ENCODE peak calls at places on chromosomes 5 and 9, in seven cellular contexts. K, O, Y, I, L, R and E are unnamed samples.

GRCh38 chr5:74040811-74041491 is 415.0 kb downstream of the ARHGEF28 start:
- DNase-seq in K (no peak), O (no peak), Y (no peak), I (no peak), L (no peak), R (no peak), E (no peak)

GRCh38 chr9:116099821-116100220 is 53.8 kb upstream of the PAPPA start:
- DNase-seq in K (peak; percentile 60), O (no peak), Y (no peak), I (no peak), L (no peak), R (peak; percentile 47), E (peak; percentile 80)

GRCh38 chr5:115831163-115831768 is 10.1 kb downstream of the ATG12 start:
- DNase-seq in K (peak; percentile 49), O (peak; percentile 24), Y (no peak), I (no peak), L (peak; percentile 51), R (peak; percentile 58), E (peak; percentile 71)

GRCh38 chr5:89968870-89969472 is 440.6 kb downstream of the CETN3 start:
- DNase-seq in K (no peak), O (no peak), Y (no peak), I (no peak), L (no peak), R (peak; percentile 30), E (no peak)

GRCh38 chr9:93893899-93894690 is 61.1 kb downstream of the BARX1 start:
- DNase-seq in K (no peak), O (no peak), Y (peak; percentile 16), I (no peak), L (no peak), R (no peak), E (no peak)

GRCh38 chr9:110065527-110065926 is 142.4 kb downstream of the C9orf152 start:
- DNase-seq in K (peak; percentile 66), O (no peak), Y (no peak), I (no peak), L (no peak), R (peak; percentile 90), E (no peak)

GRCh38 chr9:129278391-129279237 is 100.6 kb upstream of the IER5L start:
- DNase-seq in K (no peak), O (no peak), Y (peak; percentile 82), I (no peak), L (no peak), R (no peak), E (peak; percentile 81)

GRCh38 chr9:27749838-27750237 is 176.6 kb upstream of the C9orf72 start:
- DNase-seq in K (no peak), O (no peak), Y (peak; percentile 87), I (peak; percentile 69), L (peak; percentile 78), R (no peak), E (no peak)

GRCh38 chr9:36738318-36738975 is 165.8 kb downstream of the MELK start:
- DNase-seq in K (peak; percentile 61), O (no peak), Y (no peak), I (no peak), L (no peak), R (no peak), E (no peak)
- H3K27ac ChIP-seq in K (no peak overlapping the region), O (no peak overlapping the region), Y (no peak overlapping the region), I (no peak overlapping the region), L (no peak overlapping the region), R (no peak overlapping the region), E (no peak overlapping the region)

GRCh38 chr5:138922494-138922893 is 47.4 kb upstream of the LRRTM2 start:
- DNase-seq in K (no peak), O (no peak), Y (no peak), I (no peak), L (no peak), R (no peak), E (no peak)
- H3K23ac ChIP-seq in K (no peak overlapping the region), O (no peak overlapping the region), Y (no peak overlapping the region), I (no peak overlapping the region), L (no peak overlapping the region), R (no peak overlapping the region), E (no peak overlapping the region)

DNA sequence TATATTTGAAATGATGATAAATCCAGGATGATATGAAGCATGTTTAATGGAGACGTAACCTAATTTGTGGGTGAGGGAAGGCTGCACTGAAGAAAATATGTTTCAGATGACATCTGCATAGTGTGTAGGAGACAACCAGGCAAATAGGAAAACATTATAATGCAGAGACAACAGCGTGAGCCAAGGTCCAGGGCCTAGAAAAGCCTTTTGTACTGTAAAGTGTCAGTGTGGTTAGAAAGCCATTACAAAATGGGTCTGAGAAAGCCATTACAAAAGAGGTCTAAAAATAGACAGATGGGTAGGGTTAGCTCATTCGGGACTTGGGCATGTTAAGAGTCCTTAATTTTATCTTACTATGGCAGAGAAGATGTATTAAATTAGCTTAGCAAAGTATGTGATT is 14.9 kb upstream of the GABRG2 start:
- DNase-seq in K (no peak), O (no peak), Y (no peak), I (no peak), L (no peak), R (no peak), E (no peak)
- H3K27me3 ChIP-seq in K (no peaks in the 10 kb centered on the region), O (no peaks in the 10 kb centered on the region), Y (no peaks in the 10 kb centered on the region), I (no peaks in the 10 kb centered on the region), L (no peaks in the 10 kb centered on the region), R (no peaks in the 10 kb centered on the region), E (no peaks in the 10 kb centered on the region)

DNA sequence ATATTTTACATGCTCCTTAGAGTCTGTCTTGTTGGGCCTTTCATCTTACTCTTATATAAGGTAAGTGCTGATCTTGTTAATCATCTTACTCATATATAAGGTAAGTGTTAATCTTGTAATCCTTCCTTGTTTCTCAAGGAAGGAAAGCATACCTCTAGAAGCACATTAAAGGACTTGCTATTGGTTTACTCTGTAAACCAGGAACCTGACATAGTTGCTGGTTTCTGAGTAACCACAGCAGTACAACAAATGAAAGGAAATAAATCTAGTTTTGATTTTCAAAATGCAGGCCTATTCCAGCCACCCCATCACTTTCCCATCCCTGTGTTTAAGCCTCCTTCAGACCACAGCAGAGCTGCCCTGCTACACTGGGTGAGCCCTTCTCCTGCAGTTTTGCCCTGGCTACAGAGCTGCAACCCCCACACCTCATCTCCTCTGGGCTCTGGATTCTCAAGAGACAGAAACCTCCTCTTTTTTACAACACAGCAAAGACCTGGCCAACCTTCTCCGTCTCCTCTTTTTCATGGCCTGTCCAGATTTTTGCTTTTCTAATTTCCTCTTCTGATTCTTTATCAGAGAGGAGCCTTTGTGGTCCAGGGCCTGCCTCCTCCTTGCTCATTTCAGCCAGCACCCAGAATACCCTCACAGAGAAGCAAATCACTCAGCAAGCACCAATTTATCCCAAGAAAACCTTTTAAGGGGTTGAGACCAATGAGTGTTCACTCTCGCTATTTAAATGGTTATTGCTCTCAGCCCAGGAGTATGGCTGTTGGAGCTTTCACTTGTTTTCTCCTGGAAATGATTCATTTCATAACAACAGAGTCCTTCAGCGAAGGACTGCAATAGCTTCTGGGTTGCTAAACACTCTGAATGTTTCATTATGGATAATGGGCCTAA is 103.2 kb downstream of the FSTL4 start:
- DNase-seq in K (no peak), O (no peak), Y (no peak), I (no peak), L (no peak), R (no peak), E (no peak)
- H3K27ac ChIP-seq in K (no peak overlapping the region), O (no peak overlapping the region), Y (no peak overlapping the region), I (no peak overlapping the region), L (no peak overlapping the region), R (no peak overlapping the region), E (no peak overlapping the region)